ENCODE peak calls at places on chromosomes 1 and 21, in six cellular contexts. I is colonic mucosa; N is left ventricle myocardium inferior; P is suprapubic skin; Z is left lung; R is CD4-positive, alpha-beta memory T cell. S is an unnamed sample.

GRCh38 chr1:230495891-230496385 is 69.8 kb upstream of the PGBD5 start:
- DNase-seq in I (no peak), N (no peak), P (no peak), Z (no peak), R (no peak), S (no peak)

GRCh38 chr1:40251456-40251855 is 3.7 kb downstream of the TMCO2 start:
- DNase-seq in I (no peak), N (no peak), P (no peak), Z (no peak), R (no peak), S (no peak)

GRCh38 chr1:165444897-165445370 is at the start of gene RXRG:
- DNase-seq in I (no peak), N (peak; percentile 52), P (no peak), Z (no peak), R (peak; percentile 9), S (peak; percentile 18)

GRCh38 chr1:65255088-65256050 is 54.0 kb upstream of the DNAJC6 start:
- DNase-seq in I (no peak), N (no peak), P (no peak), Z (no peak), R (no peak), S (no peak)

GRCh38 chr1:36172983-36173382 is 17.0 kb downstream of the MAP7D1 start:
- DNase-seq in I (no peak), N (no peak), P (no peak), Z (no peak), R (no peak), S (no peak)

GRCh38 chr1:28893403-28894102 is 20.8 kb upstream of the EPB41 start:
- DNase-seq in I (no peak), N (no peak), P (no peak), Z (no peak), R (peak; percentile 33), S (no peak)

GRCh38 chr21:37658994-37659458 is 257.2 kb downstream of the KCNJ6 start:
- DNase-seq in I (no peak), N (no peak), P (no peak), Z (no peak), R (no peak), S (no peak)

GRCh38 chr1:156705321-156705917 is at the start of gene CRABP2:
- DNase-seq in I (no peak), N (no peak), P (no peak), Z (peak; percentile 39), R (no peak), S (no peak)

GRCh38 chr21:17758703-17759102 is 60.5 kb downstream of the C21orf91 start:
- DNase-seq in I (no peak), N (no peak), P (no peak), Z (no peak), R (no peak), S (no peak)

GRCh38 chr1:237199026-237199425 is 157.0 kb downstream of the RYR2 start:
- DNase-seq in I (no peak), N (no peak), P (no peak), Z (no peak), R (no peak), S (no peak)

GRCh38 chr1:8871965-8872399 is 6.5 kb downstream of the ENO1 start:
- DNase-seq in I (no peak), N (no peak), P (no peak), Z (no peak), R (no peak), S (no peak)

GRCh38 chr1:161367684-161368398 is at the start of gene CFAP126:
- DNase-seq in I (peak; percentile 38), N (peak; percentile 44), P (no peak), Z (peak; percentile 70), R (peak; percentile 75), S (peak; percentile 64)

GRCh38 chr1:183022202-183023145 is 746 bp upstream of the LAMC1 start:
- DNase-seq in I (peak; percentile 79), N (peak; percentile 82), P (peak; percentile 91), Z (peak; percentile 81), R (no peak), S (no peak)

GRCh38 chr1:21451212-21451611 is 11.3 kb downstream of the NBPF3 start:
- DNase-seq in I (no peak), N (no peak), P (no peak), Z (no peak), R (no peak), S (no peak)

GRCh38 chr21:38756746-38757145 is 49.0 kb upstream of the ETS2 start:
- DNase-seq in I (no peak), N (no peak), P (no peak), Z (no peak), R (no peak), S (no peak)

GRCh38 chr1:113140588-113141446 is 67.8 kb downstream of the LRIG2 start:
- DNase-seq in I (peak; percentile 73), N (peak; percentile 40), P (no peak), Z (peak; percentile 53), R (peak; percentile 45), S (peak; percentile 47)

GRCh38 chr1:108121361-108122143 is 78.6 kb downstream of the SLC25A24 start:
- DNase-seq in I (no peak), N (peak; percentile 42), P (no peak), Z (no peak), R (no peak), S (no peak)

GRCh38 chr1:110879758-110880606 is 7.0 kb downstream of the CD53 start:
- DNase-seq in I (no peak), N (no peak), P (no peak), Z (no peak), R (peak; percentile 50), S (peak; percentile 92)
- H3K4me1 ChIP-seq in I (no peaks in the 10 kb centered on the region), N (no peaks in the 10 kb centered on the region), P (no peaks in the 10 kb centered on the region), Z (no peaks in the 10 kb centered on the region), R (peaks cover 91% of the 10 kb centered on the region), S (peaks cover 98% of the 10 kb centered on the region)

GRCh38 chr1:168246506-168246905 is 20.7 kb downstream of the SFT2D2 start:
- DNase-seq in I (no peak), N (no peak), P (no peak), Z (no peak), R (no peak), S (no peak)
- H3K36me3 ChIP-seq in I (peaks cover 4% of the 10 kb centered on the region), N (peaks cover 75% of the 10 kb centered on the region), P (peaks cover 66% of the 10 kb centered on the region), Z (peaks cover 83% of the 10 kb centered on the region), R (peaks cover 52% of the 10 kb centered on the region), S (peaks cover 71% of the 10 kb centered on the region)

DNA sequence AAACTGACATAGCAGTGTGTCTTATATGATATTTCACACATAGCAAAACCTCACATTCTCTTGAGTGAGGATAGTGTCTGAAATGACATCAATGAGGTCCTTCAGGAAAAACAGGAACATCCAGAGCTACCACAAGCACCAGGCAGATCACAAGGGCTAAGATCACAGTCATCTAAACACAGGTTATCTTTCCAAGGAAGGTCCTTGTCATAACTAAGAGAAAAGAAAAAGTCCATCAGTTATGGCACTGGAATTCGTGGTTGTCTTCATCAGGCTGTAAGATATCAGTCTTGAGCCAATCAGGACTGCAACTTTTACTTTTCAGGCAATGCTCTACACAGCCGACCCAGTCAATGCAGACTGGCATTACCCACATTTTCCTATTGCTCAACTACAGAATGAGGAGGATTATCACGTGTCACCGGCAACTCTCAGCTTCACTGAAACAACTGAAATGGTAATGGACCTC is 26.4 kb downstream of the SORT1 start:
- DNase-seq in I (no peak), N (no peak), P (no peak), Z (peak; percentile 53), R (no peak), S (no peak)
- H3K4me3 ChIP-seq in I (no peak overlapping the region), N (peak overlapping the region; percentile 16), P (no peak overlapping the region), Z (peak overlapping the region; percentile 22), R (no peak overlapping the region), S (no peak overlapping the region)

GRCh38 chr1:155537193-155537592 is 25.4 kb downstream of the ASH1L start:
- DNase-seq in I (no peak), N (no peak), P (no peak), Z (no peak), R (no peak), S (no peak)
- H3K4me1 ChIP-seq in I (peaks cover 8% of the 10 kb centered on the region), N (peaks cover 79% of the 10 kb centered on the region), P (peaks cover 16% of the 10 kb centered on the region), Z (peaks cover 6% of the 10 kb centered on the region), R (peaks cover 80% of the 10 kb centered on the region), S (peaks cover 65% of the 10 kb centered on the region)

GRCh38 chr1:198679535-198680173 is 40.8 kb downstream of the PTPRC start:
- DNase-seq in I (no peak), N (no peak), P (peak; percentile 73), Z (no peak), R (peak; percentile 41), S (peak; percentile 45)

GRCh38 chr1:198676253-198676652 is 37.4 kb downstream of the PTPRC start:
- DNase-seq in I (no peak), N (no peak), P (no peak), Z (no peak), R (peak; percentile 31), S (no peak)

GRCh38 chr1:198678901-198679329 is 40.1 kb downstream of the PTPRC start:
- DNase-seq in I (no peak), N (no peak), P (no peak), Z (no peak), R (peak; percentile 56), S (peak; percentile 62)

GRCh38 chr1:198678301-198678836 is 39.5 kb downstream of the PTPRC start:
- DNase-seq in I (no peak), N (no peak), P (no peak), Z (no peak), R (peak; percentile 78), S (peak; percentile 74)

GRCh38 chr1:198677027-198677426 is 38.2 kb downstream of the PTPRC start:
- DNase-seq in I (no peak), N (no peak), P (no peak), Z (no peak), R (no peak), S (no peak)
- H3K36me3 ChIP-seq in I (no peaks in the 10 kb centered on the region), N (no peaks in the 10 kb centered on the region), P (no peaks in the 10 kb centered on the region), Z (peaks cover 8% of the 10 kb centered on the region), R (peaks cover 4% of the 10 kb centered on the region), S (peaks cover 28% of the 10 kb centered on the region)

DNA sequence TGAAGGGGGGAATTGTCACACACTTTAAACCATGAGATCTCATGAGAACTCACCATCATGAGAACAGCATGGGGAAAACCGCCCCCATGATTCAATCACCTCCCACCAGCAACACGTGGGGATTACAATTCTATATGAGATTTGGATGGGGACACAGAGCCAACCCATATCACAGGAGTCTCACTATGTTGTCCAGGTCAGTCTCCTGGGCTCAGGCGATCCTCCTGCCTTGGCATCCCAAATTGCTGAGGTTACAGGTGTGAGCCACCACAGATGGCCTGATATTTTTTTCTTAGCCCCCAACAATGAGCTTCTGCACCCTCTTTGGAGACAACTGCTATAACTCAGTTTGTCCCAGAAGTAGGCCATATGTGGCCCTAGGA is 22.5 kb upstream of the MORC3 start:
- DNase-seq in I (no peak), N (no peak), P (peak; percentile 26), Z (no peak), R (no peak), S (no peak)
- H3K4me3 ChIP-seq in I (peak overlapping the region; percentile 6), N (peak overlapping the region; percentile 24), P (peak overlapping the region; percentile 44), Z (peak overlapping the region; percentile 3), R (peak overlapping the region; percentile 52), S (peak overlapping the region; percentile 85)

GRCh38 chr1:201473296-201473695 is 4.3 kb upstream of the PHLDA3 start:
- DNase-seq in I (no peak), N (no peak), P (no peak), Z (no peak), R (no peak), S (no peak)
- H3K4me1 ChIP-seq in I (peaks cover 1% of the 10 kb centered on the region), N (peaks cover 23% of the 10 kb centered on the region), P (peaks cover 49% of the 10 kb centered on the region), Z (peaks cover 12% of the 10 kb centered on the region), R (peaks cover 6% of the 10 kb centered on the region), S (peaks cover 6% of the 10 kb centered on the region)